ENCODE peak calls at places on chromosomes 4 and X, in eight cellular contexts. One of them, this sample, is unnamed.

GRCh38 chrX:46876901-46877300 is 35.3 kb upstream of the JADE3 start:
- DNase-seq in DND-41: no peak
- DNase-seq in osteoblast: no peak
- DNase-seq in left ventricle myocardium inferior: no peak
- DNase-seq in lower lobe of right lung: no peak
- DNase-seq in left lung: no peak
- DNase-seq in mammary epithelial cell: no peak
- DNase-seq in tibial nerve: no peak
- DNase-seq in this sample: no peak

GRCh38 chr4:8276358-8277240 is 7.0 kb downstream of the HTRA3 start:
- DNase-seq in tibial nerve: no peak
- DNase-seq in left lung: peak
- DNase-seq in DND-41: no peak
- DNase-seq in osteoblast: peak
- DNase-seq in left ventricle myocardium inferior: peak
- DNase-seq in lower lobe of right lung: no peak
- DNase-seq in mammary epithelial cell: no peak
- DNase-seq in this sample: no peak

GRCh38 chrX:66163849-66164401 is at the start of gene HEPH:
- DNase-seq in mammary epithelial cell: peak
- DNase-seq in DND-41: no peak
- DNase-seq in left lung: no peak
- DNase-seq in lower lobe of right lung: no peak
- DNase-seq in tibial nerve: no peak
- DNase-seq in left ventricle myocardium inferior: no peak
- DNase-seq in osteoblast: no peak
- DNase-seq in this sample: no peak

GRCh38 chrX:40887476-40887875 is 152.1 kb upstream of the MED14 start:
- DNase-seq in tibial nerve: no peak
- DNase-seq in lower lobe of right lung: no peak
- DNase-seq in left lung: no peak
- DNase-seq in mammary epithelial cell: no peak
- DNase-seq in left ventricle myocardium inferior: no peak
- DNase-seq in osteoblast: no peak
- DNase-seq in DND-41: no peak
- DNase-seq in this sample: no peak

GRCh38 chrX:22278375-22278774 is 5.7 kb downstream of the CBLL2 start:
- DNase-seq in osteoblast: no peak
- DNase-seq in lower lobe of right lung: no peak
- DNase-seq in left ventricle myocardium inferior: no peak
- DNase-seq in mammary epithelial cell: peak
- DNase-seq in left lung: no peak
- DNase-seq in DND-41: no peak
- DNase-seq in tibial nerve: no peak
- DNase-seq in this sample: no peak

GRCh38 chrX:40170830-40171512 is 73.2 kb upstream of the BCOR start:
- DNase-seq in osteoblast: peak
- DNase-seq in left ventricle myocardium inferior: no peak
- DNase-seq in lower lobe of right lung: no peak
- DNase-seq in mammary epithelial cell: no peak
- DNase-seq in tibial nerve: no peak
- DNase-seq in left lung: no peak
- DNase-seq in DND-41: no peak
- DNase-seq in this sample: no peak

GRCh38 chr4:81522711-81523110 is 51.0 kb upstream of the RASGEF1B start:
- DNase-seq in mammary epithelial cell: no peak
- DNase-seq in lower lobe of right lung: no peak
- DNase-seq in left ventricle myocardium inferior: no peak
- DNase-seq in DND-41: no peak
- DNase-seq in tibial nerve: no peak
- DNase-seq in left lung: no peak
- DNase-seq in osteoblast: no peak
- DNase-seq in this sample: no peak

GRCh38 chr4:118683513-118683912 is 1.7 kb upstream of the METTL14 start:
- DNase-seq in DND-41: no peak
- DNase-seq in mammary epithelial cell: peak
- DNase-seq in left lung: no peak
- DNase-seq in left ventricle myocardium inferior: no peak
- DNase-seq in osteoblast: no peak
- DNase-seq in tibial nerve: no peak
- DNase-seq in lower lobe of right lung: no peak
- DNase-seq in this sample: no peak

GRCh38 chr4:40576651-40577480 is 52.8 kb downstream of the RBM47 start:
- DNase-seq in left lung: peak
- DNase-seq in left ventricle myocardium inferior: peak
- DNase-seq in DND-41: no peak
- DNase-seq in mammary epithelial cell: peak
- DNase-seq in tibial nerve: peak
- DNase-seq in lower lobe of right lung: peak
- DNase-seq in osteoblast: peak
- DNase-seq in this sample: peak

GRCh38 chrX:122421434-122422121 is 762.5 kb upstream of the GRIA3 start:
- DNase-seq in DND-41: no peak
- DNase-seq in lower lobe of right lung: no peak
- DNase-seq in left ventricle myocardium inferior: peak
- DNase-seq in tibial nerve: no peak
- DNase-seq in left lung: no peak
- DNase-seq in mammary epithelial cell: no peak
- DNase-seq in osteoblast: no peak
- DNase-seq in this sample: no peak

GRCh38 chr4:17155486-17155885 is 257.0 kb upstream of the LDB2 start:
- DNase-seq in osteoblast: no peak
- DNase-seq in DND-41: no peak
- DNase-seq in left lung: no peak
- DNase-seq in left ventricle myocardium inferior: no peak
- DNase-seq in lower lobe of right lung: no peak
- DNase-seq in mammary epithelial cell: no peak
- DNase-seq in tibial nerve: no peak
- DNase-seq in this sample: no peak
- TF ChIP-seq CTCF in osteoblast: peak
- TF ChIP-seq CTCF in DND-41: no peak
- TF ChIP-seq CTCF in left lung: no peak
- TF ChIP-seq CTCF in left ventricle myocardium inferior: no peak
- TF ChIP-seq CTCF in lower lobe of right lung: no peak
- TF ChIP-seq CTCF in mammary epithelial cell: no peak
- TF ChIP-seq CTCF in tibial nerve: no peak
- TF ChIP-seq CTCF in this sample: no peak

GRCh38 chrX:12991575-12991974 is 16.7 kb downstream of the TMSB4X start:
- DNase-seq in left ventricle myocardium inferior: no peak
- DNase-seq in lower lobe of right lung: no peak
- DNase-seq in tibial nerve: no peak
- DNase-seq in left lung: no peak
- DNase-seq in mammary epithelial cell: no peak
- DNase-seq in DND-41: no peak
- DNase-seq in osteoblast: no peak
- DNase-seq in this sample: no peak

GRCh38 chrX:12994321-12994720 is 19.4 kb downstream of the TMSB4X start:
- DNase-seq in mammary epithelial cell: no peak
- DNase-seq in left ventricle myocardium inferior: no peak
- DNase-seq in tibial nerve: no peak
- DNase-seq in osteoblast: no peak
- DNase-seq in left lung: no peak
- DNase-seq in lower lobe of right lung: no peak
- DNase-seq in DND-41: no peak
- DNase-seq in this sample: no peak

GRCh38 chrX:12992544-12993118 is 17.7 kb downstream of the TMSB4X start:
- DNase-seq in left lung: no peak
- DNase-seq in left ventricle myocardium inferior: no peak
- DNase-seq in mammary epithelial cell: no peak
- DNase-seq in osteoblast: no peak
- DNase-seq in tibial nerve: no peak
- DNase-seq in lower lobe of right lung: no peak
- DNase-seq in DND-41: no peak
- DNase-seq in this sample: no peak

GRCh38 chrX:12996934-12997435 is 22.1 kb downstream of the TMSB4X start:
- DNase-seq in left lung: no peak
- DNase-seq in left ventricle myocardium inferior: no peak
- DNase-seq in tibial nerve: no peak
- DNase-seq in mammary epithelial cell: no peak
- DNase-seq in DND-41: no peak
- DNase-seq in lower lobe of right lung: no peak
- DNase-seq in osteoblast: no peak
- DNase-seq in this sample: no peak

DNA sequence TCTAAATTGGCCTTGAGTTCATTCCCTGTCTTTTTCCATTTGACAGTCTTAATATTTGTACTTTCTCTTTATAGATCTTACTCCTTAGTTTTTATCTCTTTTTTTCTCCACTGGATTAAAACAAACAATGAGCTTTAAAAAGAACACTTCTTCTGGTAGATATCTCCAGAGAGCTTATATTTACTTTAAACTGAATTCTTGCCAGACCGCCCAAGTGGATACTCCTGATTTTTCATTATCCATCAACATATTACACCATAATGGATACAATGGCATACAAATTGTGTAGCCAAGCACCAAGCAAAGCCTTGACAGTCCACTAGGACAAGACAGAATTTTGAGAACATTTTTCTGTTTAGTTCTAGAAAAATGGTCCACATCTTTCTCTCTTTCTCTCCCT is 18.9 kb downstream of the TMSB4X start:
- DNase-seq in left ventricle myocardium inferior: no peak
- DNase-seq in DND-41: no peak
- DNase-seq in left lung: no peak
- DNase-seq in osteoblast: no peak
- DNase-seq in lower lobe of right lung: no peak
- DNase-seq in mammary epithelial cell: no peak
- DNase-seq in tibial nerve: no peak
- DNase-seq in this sample: no peak
- H3K27ac ChIP-seq in left ventricle myocardium inferior: no peak
- H3K27ac ChIP-seq in DND-41: no peak
- H3K27ac ChIP-seq in left lung: no peak
- H3K27ac ChIP-seq in osteoblast: no peak
- H3K27ac ChIP-seq in lower lobe of right lung: no peak
- H3K27ac ChIP-seq in mammary epithelial cell: no peak
- H3K27ac ChIP-seq in tibial nerve: no peak
- H3K27ac ChIP-seq in this sample: no peak

GRCh38 chr4:41880840-41881831 is 54.1 kb upstream of the TMEM33 start:
- DNase-seq in tibial nerve: no peak
- DNase-seq in osteoblast: peak
- DNase-seq in left ventricle myocardium inferior: no peak
- DNase-seq in lower lobe of right lung: no peak
- DNase-seq in left lung: peak
- DNase-seq in DND-41: no peak
- DNase-seq in mammary epithelial cell: no peak
- DNase-seq in this sample: no peak

GRCh38 chr4:41880022-41880837 is 55.0 kb upstream of the TMEM33 start:
- DNase-seq in left lung: peak
- DNase-seq in osteoblast: no peak
- DNase-seq in DND-41: no peak
- DNase-seq in lower lobe of right lung: no peak
- DNase-seq in tibial nerve: no peak
- DNase-seq in mammary epithelial cell: no peak
- DNase-seq in left ventricle myocardium inferior: no peak
- DNase-seq in this sample: no peak

GRCh38 chr4:41881931-41882621 is 53.2 kb upstream of the TMEM33 start:
- DNase-seq in DND-41: no peak
- DNase-seq in left lung: peak
- DNase-seq in lower lobe of right lung: no peak
- DNase-seq in tibial nerve: no peak
- DNase-seq in left ventricle myocardium inferior: no peak
- DNase-seq in mammary epithelial cell: no peak
- DNase-seq in osteoblast: no peak
- DNase-seq in this sample: no peak

GRCh38 chr4:41883988-41884737 is 51.1 kb upstream of the TMEM33 start:
- DNase-seq in left lung: no peak
- DNase-seq in mammary epithelial cell: no peak
- DNase-seq in tibial nerve: no peak
- DNase-seq in DND-41: no peak
- DNase-seq in left ventricle myocardium inferior: no peak
- DNase-seq in osteoblast: no peak
- DNase-seq in lower lobe of right lung: no peak
- DNase-seq in this sample: no peak

DNA sequence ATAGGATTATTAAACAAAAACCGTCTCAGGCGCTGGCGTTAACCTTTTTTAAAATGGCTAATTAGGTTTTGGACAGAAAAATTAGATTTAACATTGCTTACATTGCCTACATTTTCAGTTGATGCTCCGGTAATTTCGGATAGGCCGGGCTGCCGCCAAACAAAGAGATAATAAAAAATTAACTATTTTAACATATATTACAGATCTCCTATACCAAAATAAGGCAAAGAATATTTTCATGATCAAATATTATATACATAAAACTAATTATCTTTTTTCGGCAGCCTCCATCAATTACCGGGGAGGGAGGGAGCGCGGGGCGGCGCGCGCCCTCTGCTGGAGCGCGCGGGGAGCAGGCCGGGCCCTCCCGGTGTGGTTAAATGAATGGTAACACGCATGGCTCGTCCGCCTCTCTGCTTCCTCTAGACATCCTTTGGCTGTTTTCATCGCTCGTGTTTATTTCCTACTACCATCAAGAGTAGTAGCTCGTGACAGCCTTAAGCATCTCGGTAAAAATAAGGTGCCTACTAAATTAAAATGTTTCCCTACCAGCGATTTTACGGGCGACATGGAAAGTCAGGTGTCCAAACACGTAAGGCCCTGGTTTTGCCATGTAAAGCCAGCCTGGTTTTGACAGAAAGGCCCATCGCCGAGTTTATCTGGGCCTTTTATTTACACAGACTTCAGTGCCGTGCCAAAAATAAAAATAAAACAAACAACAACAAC is 52.4 kb upstream of the TMEM33 start:
- DNase-seq in mammary epithelial cell: peak
- DNase-seq in left lung: peak
- DNase-seq in lower lobe of right lung: peak
- DNase-seq in tibial nerve: no peak
- DNase-seq in osteoblast: peak
- DNase-seq in left ventricle myocardium inferior: no peak
- DNase-seq in DND-41: no peak
- DNase-seq in this sample: peak
- H3K4me3 ChIP-seq in mammary epithelial cell: no peak
- H3K4me3 ChIP-seq in left lung: peak
- H3K4me3 ChIP-seq in lower lobe of right lung: peak
- H3K4me3 ChIP-seq in tibial nerve: peak
- H3K4me3 ChIP-seq in osteoblast: peak
- H3K4me3 ChIP-seq in left ventricle myocardium inferior: peak
- H3K4me3 ChIP-seq in DND-41: no peak
- H3K4me3 ChIP-seq in this sample: peak

GRCh38 chr4:150962245-150962644 is 52.8 kb downstream of the LRBA start:
- DNase-seq in tibial nerve: no peak
- DNase-seq in osteoblast: peak
- DNase-seq in left ventricle myocardium inferior: no peak
- DNase-seq in mammary epithelial cell: peak
- DNase-seq in DND-41: no peak
- DNase-seq in left lung: no peak
- DNase-seq in lower lobe of right lung: no peak
- DNase-seq in this sample: no peak

GRCh38 chr4:150960818-150961217 is 54.3 kb downstream of the LRBA start:
- DNase-seq in DND-41: peak
- DNase-seq in tibial nerve: no peak
- DNase-seq in left lung: peak
- DNase-seq in osteoblast: peak
- DNase-seq in left ventricle myocardium inferior: no peak
- DNase-seq in lower lobe of right lung: no peak
- DNase-seq in mammary epithelial cell: peak
- DNase-seq in this sample: peak

GRCh38 chr4:150964754-150965153 is 50.3 kb downstream of the LRBA start:
- DNase-seq in DND-41: no peak
- DNase-seq in left lung: no peak
- DNase-seq in tibial nerve: no peak
- DNase-seq in osteoblast: no peak
- DNase-seq in mammary epithelial cell: no peak
- DNase-seq in left ventricle myocardium inferior: no peak
- DNase-seq in lower lobe of right lung: no peak
- DNase-seq in this sample: no peak

GRCh38 chr4:150961566-150961965 is 53.5 kb downstream of the LRBA start:
- DNase-seq in DND-41: no peak
- DNase-seq in osteoblast: no peak
- DNase-seq in left ventricle myocardium inferior: no peak
- DNase-seq in left lung: no peak
- DNase-seq in lower lobe of right lung: no peak
- DNase-seq in tibial nerve: no peak
- DNase-seq in mammary epithelial cell: no peak
- DNase-seq in this sample: no peak

GRCh38 chr4:150960079-150960478 is 55.0 kb downstream of the LRBA start:
- DNase-seq in osteoblast: peak
- DNase-seq in left lung: no peak
- DNase-seq in tibial nerve: no peak
- DNase-seq in left ventricle myocardium inferior: no peak
- DNase-seq in mammary epithelial cell: peak
- DNase-seq in DND-41: no peak
- DNase-seq in lower lobe of right lung: no peak
- DNase-seq in this sample: no peak
- TF ChIP-seq CTCF in osteoblast: peak
- TF ChIP-seq CTCF in left lung: peak
- TF ChIP-seq CTCF in tibial nerve: peak
- TF ChIP-seq CTCF in left ventricle myocardium inferior: peak
- TF ChIP-seq CTCF in mammary epithelial cell: peak
- TF ChIP-seq CTCF in DND-41: peak
- TF ChIP-seq CTCF in lower lobe of right lung: peak
- TF ChIP-seq CTCF in this sample: no peak